ENCODE peak calls at places on chromosome 21, in nine cellular contexts. O is PC-3, Y is BJ, X is WERI-Rb-1, F is brain microvascular endothelial cell, S is cardiac fibroblast, K is breast epithelium, U is colonic mucosa, Q is kidney. R is an unnamed sample.

GRCh38 chr21:39661740-39662139 is 49.0 kb downstream of the B3GALT5 start:
- DNase-seq in O (no peak), Y (no peak), X (no peak), F (no peak), S (no peak), K (no peak), U (peak), Q (no peak), R (no peak)

GRCh38 chr21:45982758-45983731 is 1.5 kb downstream of the COL6A1 start:
- DNase-seq in O (peak), Y (no peak), X (peak), F (no peak), S (no peak), K (no peak), U (no peak), Q (peak), R (no peak)

GRCh38 chr21:39047046-39047445 is 136.2 kb downstream of the PSMG1 start:
- DNase-seq in O (no peak), Y (no peak), X (no peak), F (no peak), S (no peak), K (no peak), U (no peak), Q (no peak), R (no peak)

GRCh38 chr21:42883921-42884320 is 4.6 kb upstream of the WDR4 start:
- DNase-seq in O (no peak), Y (no peak), X (no peak), F (no peak), S (no peak), K (no peak), U (no peak), Q (no peak), R (no peak)

GRCh38 chr21:25487046-25487594 is 120.2 kb downstream of the MRPL39 start:
- DNase-seq in O (no peak), Y (no peak), X (no peak), F (no peak), S (peak), K (no peak), U (no peak), Q (no peak), R (no peak)

GRCh38 chr21:26845066-26845749 is at the start of gene ADAMTS1:
- DNase-seq in O (peak), Y (no peak), X (no peak), F (peak), S (peak), K (peak), U (peak), Q (peak), R (no peak)

GRCh38 chr21:30629173-30629572 is 5.8 kb upstream of the KRTAP20-2 start:
- DNase-seq in O (no peak), Y (no peak), X (no peak), F (no peak), S (no peak), K (no peak), U (no peak), Q (no peak), R (no peak)

GRCh38 chr21:32772281-32773047 is 909 bp upstream of the PAXBP1 start:
- DNase-seq in O (peak), Y (no peak), X (peak), F (no peak), S (peak), K (no peak), U (peak), Q (no peak), R (no peak)

GRCh38 chr21:13854638-13855037 is 245.1 kb downstream of the POTED start:
- DNase-seq in O (no peak), Y (no peak), X (no peak), F (no peak), S (no peak), K (no peak), U (no peak), Q (no peak), R (no peak)

GRCh38 chr21:39220150-39220549 is 36.9 kb upstream of the PSMG1 start:
- DNase-seq in O (no peak), Y (no peak), X (no peak), F (no peak), S (no peak), K (no peak), U (no peak), Q (no peak), R (no peak)

GRCh38 chr21:13937236-13937635 is 273.5 kb downstream of the LIPI start:
- DNase-seq in O (no peak), Y (no peak), X (no peak), F (no peak), S (no peak), K (no peak), U (no peak), Q (peak), R (no peak)

GRCh38 chr21:15645830-15646229 is 84.0 kb upstream of the USP25 start:
- DNase-seq in O (peak), Y (no peak), X (no peak), F (no peak), S (no peak), K (no peak), U (no peak), Q (no peak), R (no peak)

GRCh38 chr21:14361958-14362357 is 21.0 kb downstream of the HSPA13 start:
- DNase-seq in O (peak), Y (no peak), X (no peak), F (peak), S (peak), K (no peak), U (no peak), Q (no peak), R (no peak)

GRCh38 chr21:25931791-25932190 is 197.0 kb downstream of the GABPA start:
- DNase-seq in O (no peak), Y (no peak), X (no peak), F (no peak), S (no peak), K (no peak), U (no peak), Q (no peak), R (no peak)

GRCh38 chr21:31142600-31142999 is 104.3 kb upstream of the KRTAP19-8 start:
- DNase-seq in O (peak), Y (no peak), X (no peak), F (no peak), S (no peak), K (no peak), U (no peak), Q (no peak), R (no peak)

GRCh38 chr21:16070207-16070651 is 340.4 kb downstream of the USP25 start:
- DNase-seq in O (peak), Y (no peak), X (no peak), F (no peak), S (no peak), K (no peak), U (no peak), Q (no peak), R (no peak)

GRCh38 chr21:38831526-38832467 is 26.1 kb downstream of the ETS2 start:
- DNase-seq in O (peak), Y (peak), X (no peak), F (peak), S (peak), K (peak), U (peak), Q (peak), R (peak)

GRCh38 chr21:45971487-45972352 is 9.8 kb upstream of the COL6A1 start:
- DNase-seq in O (no peak), Y (peak), X (peak), F (no peak), S (peak), K (no peak), U (no peak), Q (peak), R (no peak)

GRCh38 chr21:27300770-27301169 is 333.9 kb upstream of the ADAMTS5 start:
- DNase-seq in O (no peak), Y (no peak), X (no peak), F (no peak), S (peak), K (no peak), U (no peak), Q (no peak), R (peak)

GRCh38 chr21:30680586-30680985 is 37.9 kb downstream of the KRTAP20-3 start:
- DNase-seq in O (no peak), Y (no peak), X (no peak), F (no peak), S (no peak), K (no peak), U (no peak), Q (no peak), R (no peak)

GRCh38 chr21:38699048-38699447 is 106.7 kb upstream of the ETS2 start:
- DNase-seq in O (no peak), Y (no peak), X (peak), F (no peak), S (no peak), K (no peak), U (no peak), Q (no peak), R (no peak)

DNA sequence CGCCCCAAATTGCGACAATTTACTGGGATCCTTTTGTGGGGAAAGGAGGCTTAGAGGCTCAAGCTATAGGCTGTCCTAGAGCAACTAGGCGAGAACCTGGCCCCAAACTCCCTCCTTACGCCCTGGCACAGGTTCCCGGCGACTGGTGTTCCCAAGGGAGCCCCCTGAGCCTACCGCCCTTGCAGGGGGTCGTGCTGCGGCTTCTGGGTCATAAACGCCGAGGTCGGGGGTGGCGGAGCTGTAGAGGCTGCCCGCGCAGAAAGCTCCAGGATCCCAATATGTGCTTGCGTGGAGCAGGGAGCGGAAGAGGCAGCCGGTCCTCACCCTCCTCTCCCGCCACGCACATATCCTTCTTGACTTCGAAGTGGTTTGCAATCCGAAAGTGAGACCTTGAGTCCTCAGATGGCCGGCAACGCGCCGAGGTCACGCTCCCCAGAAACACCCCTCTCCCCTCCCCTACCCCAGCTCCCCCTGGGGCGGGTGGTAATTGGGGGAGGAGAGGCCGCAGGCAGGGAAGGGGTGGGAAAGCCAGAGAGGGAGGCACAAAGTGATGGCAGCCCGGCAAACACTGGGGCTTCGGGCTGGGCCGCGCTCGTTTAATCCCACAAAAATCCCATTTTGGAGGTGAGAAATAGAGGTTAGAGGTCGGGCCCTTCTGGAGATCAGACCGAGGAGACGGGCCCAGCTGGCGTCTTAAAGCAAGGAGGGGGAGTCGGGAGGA is 6.2 kb downstream of the SIM2 start:
- DNase-seq in O (no peak), Y (no peak), X (no peak), F (no peak), S (no peak), K (no peak), U (no peak), Q (peak), R (no peak)
- H3K4me3 ChIP-seq in O (no peak), Y (no peak), X (no peak), F (no peak), S (no peak), K (peak), U (no peak), Q (no peak), R (no peak)

GRCh38 chr21:17146426-17146825 is 366.4 kb upstream of the CXADR start:
- DNase-seq in O (no peak), Y (no peak), X (no peak), F (no peak), S (no peak), K (no peak), U (no peak), Q (no peak), R (no peak)
- TF ChIP-seq CTCF in O (no peak), Y (no peak), X (no peak), F (no peak), S (no peak), K (no peak), U (peak), Q (no peak), R (no peak)

GRCh38 chr21:41664881-41665765 is 101.7 kb downstream of the RIPK4 start:
- DNase-seq in O (peak), Y (peak), X (peak), F (peak), S (peak), K (no peak), U (no peak), Q (no peak), R (peak)
- H3K4me3 ChIP-seq in O (no peak), Y (no peak), X (peak), F (no peak), S (no peak), K (no peak), U (no peak), Q (no peak), R (no peak)

GRCh38 chr21:41411449-41412089 is 14.5 kb upstream of the MX1 start:
- DNase-seq in O (peak), Y (no peak), X (no peak), F (no peak), S (peak), K (no peak), U (peak), Q (no peak), R (no peak)
- TF ChIP-seq CTCF in O (no peak), Y (no peak), X (peak), F (peak), S (no peak), K (no peak), U (no peak), Q (peak), R (no peak)

GRCh38 chr21:44866780-44867179 is 6.7 kb downstream of the PTTG1IP start:
- DNase-seq in O (peak), Y (no peak), X (no peak), F (peak), S (peak), K (no peak), U (no peak), Q (no peak), R (no peak)
- H3K4me3 ChIP-seq in O (no peak), Y (no peak), X (no peak), F (no peak), S (no peak), K (no peak), U (no peak), Q (no peak), R (no peak)

DNA sequence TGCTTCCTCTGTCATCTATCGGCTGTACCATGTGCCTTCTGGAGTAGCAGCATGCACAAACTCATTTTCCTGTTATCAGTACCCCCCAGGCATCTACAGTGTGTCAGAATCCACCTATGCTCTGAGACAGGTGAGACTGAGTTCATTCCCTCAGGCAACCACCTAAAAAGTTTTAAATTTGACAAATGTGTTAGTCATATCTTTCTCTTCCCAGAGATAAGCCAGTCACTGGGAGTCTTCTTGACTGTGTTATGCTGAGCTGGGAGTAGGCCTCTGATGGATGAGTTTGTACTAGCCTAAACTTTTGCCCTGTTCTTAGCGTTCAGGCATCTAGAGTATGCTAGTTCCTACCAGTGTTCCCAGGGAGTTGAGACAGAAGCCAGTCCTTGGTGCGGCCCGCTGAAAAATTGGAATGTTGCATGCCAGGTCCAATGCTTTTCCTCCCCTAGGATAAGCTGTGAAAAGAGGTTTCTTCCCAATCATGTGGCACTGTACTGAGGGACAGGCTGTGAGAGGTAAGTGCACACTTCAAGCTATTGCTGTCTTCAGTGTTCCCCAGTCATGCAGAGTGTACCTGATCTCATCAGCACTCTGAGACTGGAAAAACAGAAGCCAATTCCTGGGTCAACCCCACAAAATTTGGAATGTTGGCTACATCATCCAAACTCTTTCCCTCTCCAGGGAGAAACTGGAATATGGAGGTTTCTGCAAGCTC is 1202.3 kb downstream of the NCAM2 start:
- DNase-seq in O (peak), Y (no peak), X (no peak), F (no peak), S (no peak), K (no peak), U (no peak), Q (no peak), R (no peak)
- TF ChIP-seq CTCF in O (no peak), Y (no peak), X (no peak), F (no peak), S (no peak), K (no peak), U (no peak), Q (no peak), R (no peak)

DNA sequence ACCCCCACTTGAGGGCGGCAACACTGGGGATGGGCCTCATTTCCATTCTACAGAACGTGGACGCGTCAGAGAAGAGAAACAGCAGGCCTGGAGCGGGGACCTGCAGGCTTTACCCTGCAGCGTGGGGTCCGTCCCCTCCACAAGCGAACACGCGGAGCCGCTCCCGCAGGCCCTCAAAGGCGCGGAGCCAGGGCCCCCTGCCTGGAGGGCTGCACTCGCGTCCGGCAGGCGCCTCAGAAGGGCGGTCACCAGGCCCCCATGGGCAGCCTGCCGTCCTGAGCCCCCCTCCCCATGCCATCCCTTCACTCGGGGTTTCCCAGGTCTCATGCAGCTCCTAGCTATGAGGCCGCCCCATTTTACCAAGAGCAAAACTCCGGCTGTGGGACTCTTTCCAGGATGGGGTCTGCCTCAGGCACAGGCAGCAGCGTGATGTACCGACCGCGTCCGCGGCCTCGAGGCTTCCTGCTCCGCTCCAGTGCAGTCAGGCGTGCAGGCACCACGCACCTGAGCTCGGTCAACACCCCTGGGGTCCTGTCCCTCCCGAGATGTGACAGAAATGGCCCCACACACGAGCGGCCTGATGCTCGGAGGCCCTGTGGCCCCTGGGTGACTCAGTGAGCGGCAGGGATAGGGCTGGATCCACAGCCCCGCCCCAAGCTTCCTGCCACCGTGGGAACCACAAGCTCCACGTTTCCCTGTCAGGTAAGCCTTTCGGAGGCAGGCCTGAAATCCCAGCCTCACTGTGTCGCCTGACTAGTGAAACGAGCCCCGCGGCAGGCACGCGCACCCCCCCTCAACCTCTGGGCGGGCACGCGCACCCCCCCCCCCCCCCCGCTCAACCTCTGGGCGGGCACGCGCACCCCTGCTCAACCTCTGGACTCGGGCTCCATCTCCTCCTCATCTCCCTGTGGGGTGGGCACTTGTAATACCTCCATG is 5.2 kb downstream of the CFAP410 start:
- DNase-seq in O (no peak), Y (no peak), X (no peak), F (no peak), S (no peak), K (no peak), U (no peak), Q (no peak), R (no peak)
- H3K4me3 ChIP-seq in O (no peak), Y (no peak), X (no peak), F (no peak), S (no peak), K (no peak), U (no peak), Q (no peak), R (no peak)

GRCh38 chr21:35051287-35051818 is 2.3 kb upstream of the RUNX1 start:
- DNase-seq in O (peak), Y (no peak), X (peak), F (peak), S (peak), K (peak), U (peak), Q (peak), R (no peak)
- TF ChIP-seq CTCF in O (peak), Y (peak), X (peak), F (peak), S (peak), K (no peak), U (peak), Q (peak), R (peak)

DNA sequence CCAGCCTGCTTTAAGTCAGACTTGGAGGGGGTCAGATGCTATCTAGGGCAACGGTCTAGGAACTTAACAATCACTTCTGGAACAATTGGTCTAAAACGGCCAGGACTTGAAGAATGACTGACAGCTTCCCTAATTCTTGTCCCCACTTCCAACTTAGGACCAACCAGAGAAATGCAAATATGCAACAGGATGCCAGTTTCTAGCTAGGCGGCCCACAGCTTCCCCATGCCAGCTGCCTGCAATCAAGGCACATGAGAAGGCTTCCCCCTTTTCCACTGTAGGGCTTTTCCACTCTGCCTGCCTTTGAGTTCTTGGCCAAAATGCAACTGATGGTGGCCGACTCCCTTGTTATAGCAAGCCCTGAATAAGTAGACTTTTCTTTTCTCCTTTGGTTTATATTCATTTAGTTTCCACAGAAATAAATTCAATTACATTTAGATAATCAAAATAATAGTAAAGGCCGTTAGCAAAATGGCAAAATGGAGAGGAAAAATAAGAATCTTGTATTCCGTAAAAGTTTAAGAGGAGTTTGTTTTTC is 80.9 kb downstream of the BACH1 start:
- DNase-seq in O (no peak), Y (no peak), X (no peak), F (no peak), S (no peak), K (no peak), U (no peak), Q (no peak), R (no peak)
- H3K4me3 ChIP-seq in O (no peak), Y (no peak), X (no peak), F (no peak), S (no peak), K (no peak), U (no peak), Q (no peak), R (no peak)

DNA sequence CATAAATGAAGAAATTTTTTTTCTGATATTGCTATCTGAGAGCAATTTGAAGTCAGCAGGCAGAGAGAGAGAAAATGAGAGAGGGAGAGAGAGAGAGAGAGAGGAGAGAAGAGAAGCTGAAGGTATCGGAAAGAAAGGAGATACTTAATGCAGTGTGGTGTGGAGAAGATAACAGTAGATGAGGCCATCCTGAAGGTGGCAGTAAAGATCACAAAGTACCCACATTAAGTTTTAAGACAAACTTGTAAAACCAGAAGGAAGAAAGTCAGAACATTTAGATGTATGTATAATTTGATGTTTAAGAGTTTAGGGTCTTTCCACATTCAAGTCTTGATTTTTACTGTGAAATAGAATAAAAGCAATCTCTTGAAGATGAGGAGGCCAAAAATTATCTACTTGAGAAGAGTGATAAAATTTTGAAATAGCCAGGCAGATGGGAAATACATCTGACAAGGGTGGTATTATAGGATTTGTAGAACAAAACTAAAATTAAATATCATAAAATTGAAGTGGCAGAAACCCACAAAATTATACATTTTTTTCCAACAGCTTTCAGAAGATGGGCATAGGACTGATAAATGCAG is 1753.4 kb downstream of the MRPL39 start:
- DNase-seq in O (peak), Y (no peak), X (no peak), F (peak), S (peak), K (no peak), U (no peak), Q (no peak), R (no peak)
- TF ChIP-seq CTCF in O (peak), Y (no peak), X (peak), F (peak), S (peak), K (peak), U (no peak), Q (peak), R (peak)

R was measured in AG04449.